ENCODE peak calls at places on chromosome 5, in eight cellular contexts. P is spleen; X is adrenal gland; V is testis; H is tibial nerve; O is CD4-positive, alpha-beta memory T cell; A is DND-41; F is body of pancreas. I is an unnamed sample.

GRCh38 chr5:54013556-54014157 is 296.7 kb downstream of the ARL15 start:
- DNase-seq in O (no peak), A (peak; percentile 28), X (peak; percentile 57), F (peak; percentile 18), H (peak; percentile 34), V (no peak), P (no peak), I (no peak)

GRCh38 chr5:78577051-78577807 is 71.3 kb downstream of the LHFPL2 start:
- DNase-seq in X (no peak), A (no peak), P (no peak), O (no peak), H (no peak), F (peak; percentile 34), V (peak; percentile 50), I (no peak)

GRCh38 chr5:50962934-50963646 is 296.7 kb downstream of the PARP8 start:
- DNase-seq in A (peak; percentile 68), H (peak; percentile 73), F (peak; percentile 67), O (peak; percentile 41), X (peak; percentile 79), P (peak; percentile 86), V (peak; percentile 85), I (no peak)

GRCh38 chr5:101306391-101307137 is 403.5 kb upstream of the ST8SIA4 start:
- DNase-seq in F (no peak), H (no peak), V (no peak), A (no peak), X (no peak), P (no peak), O (no peak), I (no peak)

GRCh38 chr5:55021465-55021864 is 2.6 kb upstream of the GZMK start:
- DNase-seq in A (no peak), H (no peak), P (no peak), X (no peak), V (no peak), F (no peak), O (no peak), I (no peak)

GRCh38 chr5:56530031-56530430 is 285.3 kb upstream of the MAP3K1 start:
- DNase-seq in A (no peak), X (no peak), F (no peak), P (no peak), V (no peak), H (no peak), O (no peak), I (no peak)

GRCh38 chr5:14871573-14872069 is at the start of gene ANKH:
- DNase-seq in F (peak; percentile 81), X (peak; percentile 63), A (peak; percentile 82), O (peak; percentile 77), V (peak; percentile 70), H (peak; percentile 44), P (peak; percentile 95), I (no peak)

GRCh38 chr5:169650701-169651331 is 13.7 kb downstream of the DOCK2 start:
- DNase-seq in P (no peak), X (no peak), A (no peak), H (no peak), O (peak; percentile 70), F (no peak), V (no peak), I (no peak)

GRCh38 chr5:53642006-53642405 is 81.6 kb downstream of the NDUFS4 start:
- DNase-seq in X (no peak), V (no peak), A (no peak), P (no peak), F (no peak), O (no peak), H (no peak), I (no peak)

GRCh38 chr5:1437452-1437851 is 7.8 kb downstream of the SLC6A3 start:
- DNase-seq in H (no peak), A (no peak), F (no peak), X (no peak), V (no peak), P (no peak), O (no peak), I (no peak)

GRCh38 chr5:12745537-12745936 is 841.3 kb upstream of the CTNND2 start:
- DNase-seq in H (no peak), O (no peak), V (no peak), X (no peak), F (no peak), P (no peak), A (no peak), I (no peak)

GRCh38 chr5:76041863-76042262 is 41.3 kb upstream of the SV2C start:
- DNase-seq in V (peak; percentile 15), O (no peak), X (no peak), H (no peak), F (no peak), P (no peak), A (peak; percentile 32), I (no peak)

GRCh38 chr5:73027361-73027760 is 71.5 kb downstream of the FCHO2 start:
- DNase-seq in O (no peak), P (no peak), F (no peak), H (no peak), X (no peak), A (no peak), V (no peak), I (no peak)

GRCh38 chr5:10454591-10455272 is 13.1 kb downstream of the ROPN1L start:
- DNase-seq in H (peak; percentile 58), O (no peak), V (no peak), P (no peak), A (no peak), F (no peak), X (no peak), I (no peak)

GRCh38 chr5:123264399-123264798 is 158.8 kb downstream of the CEP120 start:
- DNase-seq in P (no peak), V (no peak), H (no peak), O (no peak), F (no peak), X (no peak), A (no peak), I (no peak)

GRCh38 chr5:110757118-110757729 is 18.4 kb downstream of the SLC25A46 start:
- DNase-seq in X (peak; percentile 26), P (no peak), V (peak; percentile 22), H (peak; percentile 55), F (peak; percentile 26), A (peak; percentile 18), O (no peak), I (no peak)

GRCh38 chr5:153919161-153919560 is 119.5 kb downstream of the FAM114A2 start:
- DNase-seq in F (no peak), O (no peak), X (no peak), H (no peak), V (peak; percentile 18), A (no peak), P (no peak), I (peak; percentile 72)

GRCh38 chr5:54804521-54804920 is 180.9 kb downstream of the ESM1 start:
- DNase-seq in F (no peak), A (no peak), P (no peak), X (no peak), H (no peak), O (no peak), V (no peak), I (no peak)

GRCh38 chr5:119398713-119399492 is 43.1 kb downstream of the TNFAIP8 start:
- DNase-seq in A (no peak), F (peak; percentile 57), X (no peak), O (no peak), V (peak; percentile 25), P (no peak), H (peak; percentile 46), I (peak; percentile 91)

GRCh38 chr5:75614165-75614564 is 2.9 kb downstream of the ANKDD1B start:
- DNase-seq in H (no peak), X (no peak), V (no peak), P (no peak), O (no peak), F (no peak), A (no peak), I (no peak)

GRCh38 chr5:141729387-141730006 is 47.5 kb upstream of the ARAP3 start:
- DNase-seq in O (no peak), F (no peak), V (no peak), A (no peak), P (no peak), X (no peak), H (no peak), I (no peak)

GRCh38 chr5:168327019-168327421 is 35.6 kb downstream of the WWC1 start:
- DNase-seq in V (no peak), P (no peak), A (no peak), O (no peak), F (no peak), H (no peak), X (no peak), I (no peak)

GRCh38 chr5:135979510-135979909 is 24.7 kb upstream of the LECT2 start:
- DNase-seq in O (no peak), V (no peak), P (no peak), F (no peak), A (no peak), X (no peak), H (no peak), I (no peak)

GRCh38 chr5:159821541-159821940 is 94.7 kb upstream of the ADRA1B start:
- DNase-seq in P (no peak), V (no peak), H (no peak), X (no peak), O (no peak), F (no peak), A (no peak), I (no peak)
- H3K4me1 ChIP-seq in P (peaks cover 6% of the 10 kb centered on the region), V (peaks cover 13% of the 10 kb centered on the region), H (no peaks in the 10 kb centered on the region), X (no peaks in the 10 kb centered on the region), O (no peaks in the 10 kb centered on the region), F (no peaks in the 10 kb centered on the region), A (no peaks in the 10 kb centered on the region), I (peaks cover 2% of the 10 kb centered on the region)

GRCh38 chr5:26192496-26192895 is 845.9 kb downstream of the CDH9 start:
- DNase-seq in A (no peak), P (no peak), V (no peak), F (no peak), H (no peak), X (no peak), O (no peak), I (no peak)

GRCh38 chr5:26193626-26194025 is 844.8 kb downstream of the CDH9 start:
- DNase-seq in A (no peak), X (no peak), O (no peak), P (no peak), F (no peak), H (no peak), V (no peak), I (no peak)
- H3K4me3 ChIP-seq in A (no peak overlapping the region), X (no peak overlapping the region), O (no peak overlapping the region), P (no peak overlapping the region), F (no peak overlapping the region), H (no peak overlapping the region), V (no peak overlapping the region), I (no peak overlapping the region)

GRCh38 chr5:139650689-139651501 is 2.7 kb downstream of the CXXC5 start:
- DNase-seq in V (peak; percentile 83), X (peak; percentile 92), O (no peak), P (peak; percentile 81), H (peak; percentile 59), F (peak; percentile 89), A (peak; percentile 35), I (no peak)
- H3K4me1 ChIP-seq in V (peaks cover 69% of the 10 kb centered on the region), X (peaks cover 72% of the 10 kb centered on the region), O (peaks cover 37% of the 10 kb centered on the region), P (peaks cover 100% of the 10 kb centered on the region), H (peaks cover 5% of the 10 kb centered on the region), F (peaks cover 65% of the 10 kb centered on the region), A (peaks cover 63% of the 10 kb centered on the region), I (peaks cover 27% of the 10 kb centered on the region)

DNA sequence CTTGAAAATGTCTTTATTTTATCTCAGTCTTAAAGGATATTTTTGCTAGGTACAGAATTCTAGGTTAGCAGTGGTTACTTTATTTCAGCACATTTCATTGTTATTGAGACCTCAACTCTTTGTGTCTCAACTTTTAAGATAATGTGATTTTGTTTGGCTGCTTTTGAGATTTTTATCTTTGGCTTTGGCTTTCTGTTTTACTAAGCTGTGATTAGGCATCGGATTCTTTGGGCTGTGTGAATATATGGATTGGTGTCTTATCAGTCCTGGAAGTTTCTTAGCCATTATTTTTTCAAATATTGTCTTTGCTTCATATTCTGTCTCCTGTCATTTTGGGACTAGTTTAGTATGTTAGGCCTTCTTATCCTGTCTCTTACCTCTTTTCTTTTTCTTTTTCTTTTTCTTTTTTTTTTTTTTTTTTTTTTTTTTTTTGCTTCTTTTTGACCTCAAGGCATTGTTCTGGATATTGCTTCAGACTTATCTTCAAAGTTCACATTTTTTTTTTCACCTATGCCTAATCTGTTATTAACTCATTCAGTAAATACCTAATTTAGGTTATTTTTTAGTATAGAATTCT is 20.1 kb upstream of the APC start:
- DNase-seq in H (no peak), P (no peak), O (no peak), X (no peak), F (no peak), V (no peak), A (no peak), I (no peak)
- H3K4me3 ChIP-seq in H (no peak overlapping the region), P (no peak overlapping the region), O (no peak overlapping the region), X (no peak overlapping the region), F (no peak overlapping the region), V (no peak overlapping the region), A (no peak overlapping the region), I (no peak overlapping the region)